ENCODE peak calls at places on chromosomes 2 and 18, in seven cellular contexts. U is small intestine, M is iPS DF 6.9, B is PC-3, P is IMR-90, E is substantia nigra, X is right cardiac atrium. I is an unnamed sample.

GRCh38 chr2:231781798-231782726 is 980 bp upstream of the PDE6D start:
- DNase-seq in U (peak), M (no peak), B (peak), P (peak), E (no peak), X (no peak), I (peak)

GRCh38 chr2:195106681-195107380 is 550.2 kb upstream of the SLC39A10 start:
- DNase-seq in U (no peak), M (no peak), B (no peak), P (no peak), E (no peak), X (no peak), I (no peak)

GRCh38 chr2:175234650-175235049 is 53.1 kb upstream of the ATP5MC3 start:
- DNase-seq in U (no peak), M (no peak), B (no peak), P (no peak), E (no peak), X (no peak), I (no peak)

GRCh38 chr2:62201307-62201706 is 5.4 kb downstream of the B3GNT2 start:
- DNase-seq in U (no peak), M (no peak), B (no peak), P (peak), E (no peak), X (no peak), I (no peak)

GRCh38 chr2:54423213-54423612 is 32.9 kb upstream of the SPTBN1 start:
- DNase-seq in U (no peak), M (no peak), B (no peak), P (no peak), E (no peak), X (no peak), I (no peak)

GRCh38 chr2:129769402-129769991 is 210.0 kb upstream of the RAB6C start:
- DNase-seq in U (no peak), M (no peak), B (no peak), P (no peak), E (no peak), X (no peak), I (no peak)

GRCh38 chr2:215921884-215922283 is 91.5 kb downstream of the MREG start:
- DNase-seq in U (peak), M (no peak), B (peak), P (peak), E (no peak), X (no peak), I (no peak)

GRCh38 chr2:236871500-236872001 is 214.1 kb upstream of the COPS8 start:
- DNase-seq in U (peak), M (no peak), B (peak), P (peak), E (peak), X (no peak), I (no peak)

GRCh38 chr2:145199052-145199451 is 679.1 kb upstream of the ZEB2 start:
- DNase-seq in U (no peak), M (no peak), B (no peak), P (no peak), E (no peak), X (no peak), I (no peak)

GRCh38 chr2:43268066-43268971 is 41.9 kb upstream of the ZFP36L2 start:
- DNase-seq in U (no peak), M (no peak), B (no peak), P (no peak), E (no peak), X (peak), I (no peak)

GRCh38 chr18:23498877-23499570 is 4.3 kb upstream of the RMC1 start:
- DNase-seq in U (peak), M (peak), B (peak), P (peak), E (peak), X (peak), I (peak)

GRCh38 chr2:207624170-207625013 is 802 bp downstream of the METTL21A start:
- DNase-seq in U (peak), M (no peak), B (peak), P (peak), E (peak), X (peak), I (peak)

GRCh38 chr2:92072461-92073035 is 2798.7 kb upstream of the TEKT4 start:
- DNase-seq in U (no peak), M (no peak), B (no peak), P (no peak), E (no peak), X (peak), I (no peak)

GRCh38 chr2:199861116-199861774 is 10.3 kb upstream of the FTCDNL1 start:
- DNase-seq in U (peak), M (no peak), B (peak), P (peak), E (no peak), X (no peak), I (no peak)

GRCh38 chr2:187504312-187504921 is 49.8 kb downstream of the TFPI start:
- DNase-seq in U (no peak), M (no peak), B (no peak), P (no peak), E (no peak), X (no peak), I (no peak)

GRCh38 chr2:47833516-47833968 is 50.6 kb downstream of the MSH6 start:
- DNase-seq in U (no peak), M (no peak), B (no peak), P (no peak), E (no peak), X (no peak), I (no peak)

GRCh38 chr2:193584001-193584400 is 1389.3 kb upstream of the TMEFF2 start:
- DNase-seq in U (peak), M (peak), B (peak), P (peak), E (no peak), X (no peak), I (no peak)

GRCh38 chr2:11743531-11743815 is 3.0 kb upstream of the LPIN1 start:
- DNase-seq in U (no peak), M (no peak), B (no peak), P (no peak), E (no peak), X (no peak), I (no peak)

GRCh38 chr2:112162956-112163355 is 24.8 kb downstream of the FBLN7 start:
- DNase-seq in U (no peak), M (no peak), B (no peak), P (no peak), E (no peak), X (peak), I (no peak)

GRCh38 chr2:111534816-111535803 is 348.9 kb downstream of the ANAPC1 start:
- DNase-seq in U (peak), M (no peak), B (peak), P (peak), E (no peak), X (no peak), I (peak)

GRCh38 chr2:42961385-42961800 is 169.0 kb upstream of the HAAO start:
- DNase-seq in U (no peak), M (no peak), B (no peak), P (no peak), E (peak), X (peak), I (peak)

GRCh38 chr18:21449367-21450250 is 150.9 kb downstream of the ESCO1 start:
- DNase-seq in U (no peak), M (no peak), B (no peak), P (no peak), E (no peak), X (no peak), I (no peak)

GRCh38 chr18:48575301-48575657 is 36.4 kb downstream of the CTIF start:
- DNase-seq in U (no peak), M (no peak), B (no peak), P (no peak), E (no peak), X (no peak), I (no peak)

GRCh38 chr2:239439383-239440315 is 38.8 kb upstream of the HDAC4 start:
- DNase-seq in U (no peak), M (no peak), B (no peak), P (no peak), E (peak), X (peak), I (peak)

GRCh38 chr2:167783266-167784070 is 463.9 kb downstream of the STK39 start:
- DNase-seq in U (no peak), M (no peak), B (no peak), P (peak), E (no peak), X (no peak), I (no peak)

GRCh38 chr2:77104554-77104953 is 417.6 kb downstream of the LRRTM4 start:
- DNase-seq in U (no peak), M (no peak), B (no peak), P (no peak), E (no peak), X (no peak), I (no peak)

GRCh38 chr2:28624798-28625701 is 126.6 kb upstream of the PPP1CB start:
- DNase-seq in U (peak), M (no peak), B (no peak), P (peak), E (peak), X (peak), I (peak)

GRCh38 chr2:36697424-36698066 is 1.0 kb downstream of the VIT start:
- DNase-seq in U (no peak), M (no peak), B (no peak), P (peak), E (no peak), X (no peak), I (no peak)

GRCh38 chr2:60540054-60540453 is 13.4 kb downstream of the BCL11A start:
- DNase-seq in U (no peak), M (no peak), B (no peak), P (no peak), E (no peak), X (no peak), I (no peak)

GRCh38 chr2:101113441-101114267 is 37.5 kb downstream of the TBC1D8 start:
- DNase-seq in U (no peak), M (peak), B (peak), P (peak), E (no peak), X (no peak), I (no peak)

GRCh38 chr2:187377335-187377734 is 70.7 kb downstream of the CALCRL start:
- DNase-seq in U (no peak), M (no peak), B (no peak), P (peak), E (no peak), X (no peak), I (no peak)

GRCh38 chr18:77482190-77482928 is 232.7 kb downstream of the GALR1 start:
- DNase-seq in U (no peak), M (no peak), B (no peak), P (no peak), E (no peak), X (no peak), I (no peak)

GRCh38 chr2:263022-263738 is 652 bp downstream of the SH3YL1 start:
- DNase-seq in U (peak), M (no peak), B (peak), P (no peak), E (no peak), X (peak), I (no peak)

GRCh38 chr18:3985664-3986063 is 469.4 kb downstream of the DLGAP1 start:
- DNase-seq in U (no peak), M (no peak), B (peak), P (peak), E (no peak), X (no peak), I (no peak)

GRCh38 chr2:109185801-109186570 is 57.0 kb downstream of the SH3RF3 start:
- DNase-seq in U (no peak), M (no peak), B (no peak), P (peak), E (no peak), X (peak), I (no peak)
- H3K27ac ChIP-seq in U (peak), M (no peak), B (no peak), P (peak), E (no peak), X (peak), I (no peak)

DNA sequence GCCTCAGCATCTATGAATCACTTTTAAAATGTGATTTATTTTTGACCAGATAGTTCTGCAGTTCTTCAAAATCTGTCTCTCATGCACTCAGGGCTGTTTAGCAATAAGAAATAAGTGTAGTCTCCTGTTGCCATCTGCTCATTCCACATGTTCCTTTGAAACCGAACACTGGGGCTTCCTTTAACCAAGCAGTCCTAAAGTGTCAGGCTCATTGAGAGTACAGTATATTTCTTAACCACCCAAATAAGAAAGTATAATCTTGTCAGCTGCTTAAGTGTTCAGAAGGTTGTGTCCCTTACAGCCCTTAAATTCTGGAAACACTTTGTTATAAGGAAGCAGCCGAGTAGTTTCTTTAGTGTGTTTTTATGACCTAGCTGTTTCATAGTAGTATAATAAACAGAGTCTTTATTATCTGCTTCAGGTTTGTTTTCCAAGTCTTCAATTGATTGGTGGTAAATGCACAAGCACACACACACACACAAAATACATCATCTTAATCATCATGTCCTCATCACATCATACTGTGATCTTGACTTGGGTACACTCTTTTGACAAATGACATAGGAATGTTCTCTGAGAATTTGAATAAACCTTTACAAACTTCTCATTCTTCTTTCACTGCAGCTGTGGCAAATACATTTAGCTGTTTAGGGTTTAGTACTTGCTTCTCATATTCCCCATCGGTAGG is 10.4 kb downstream of the WDR7 start:
- DNase-seq in U (peak), M (no peak), B (no peak), P (peak), E (no peak), X (no peak), I (no peak)
- H3K27ac ChIP-seq in U (no peak), M (no peak), B (no peak), P (no peak), E (no peak), X (no peak), I (no peak)

GRCh38 chr2:113877651-113878594 is 12.0 kb upstream of the ACTR3 start:
- DNase-seq in U (peak), M (no peak), B (peak), P (peak), E (no peak), X (no peak), I (no peak)
- H3K27ac ChIP-seq in U (peak), M (no peak), B (peak), P (no peak), E (no peak), X (no peak), I (no peak)

GRCh38 chr2:6958616-6959235 is 41.5 kb downstream of the RNF144A start:
- DNase-seq in U (no peak), M (no peak), B (peak), P (no peak), E (no peak), X (no peak), I (no peak)
- H3K27ac ChIP-seq in U (no peak), M (no peak), B (no peak), P (no peak), E (peak), X (no peak), I (peak)

GRCh38 chr2:169853041-169853668 is 25.9 kb downstream of the UBR3 start:
- DNase-seq in U (no peak), M (no peak), B (no peak), P (no peak), E (no peak), X (no peak), I (no peak)
- H3K27ac ChIP-seq in U (no peak), M (no peak), B (no peak), P (no peak), E (no peak), X (peak), I (no peak)

I was measured in caudate nucleus.